ENCODE peak calls at places on chromosomes 5 and 9, in five cellular contexts. W, K, S, B and I are unnamed samples.

GRCh38 chr9:4196886-4197285 is 103.0 kb downstream of the GLIS3 start:
- DNase-seq in B (peak), W (no peak), S (no peak), K (no peak), I (no peak)

GRCh38 chr9:126611592-126612328 is 2.0 kb upstream of the LMX1B start:
- DNase-seq in K (peak), W (peak), B (no peak), S (peak), I (peak)

GRCh38 chr5:68187268-68188055 is 28.1 kb upstream of the PIK3R1 start:
- DNase-seq in B (peak), K (peak), S (peak), W (peak), I (peak)

GRCh38 chr5:119301947-119302346 is 53.9 kb upstream of the TNFAIP8 start:
- DNase-seq in W (no peak), K (peak), B (no peak), S (no peak), I (no peak)

GRCh38 chr5:175728316-175728715 is 70.4 kb downstream of the HRH2 start:
- DNase-seq in W (no peak), S (no peak), B (no peak), K (no peak), I (no peak)

GRCh38 chr5:453725-454481 is 10.9 kb downstream of the EXOC3 start:
- DNase-seq in S (no peak), W (peak), B (no peak), K (no peak), I (no peak)

GRCh38 chr9:15142903-15143534 is 164.0 kb downstream of the TTC39B start:
- DNase-seq in K (peak), W (peak), S (no peak), B (peak), I (peak)

GRCh38 chr5:100974082-100974481 is 71.0 kb upstream of the ST8SIA4 start:
- DNase-seq in B (no peak), S (no peak), W (no peak), K (no peak), I (no peak)

GRCh38 chr5:149731332-149731616 is 1.2 kb downstream of the PPARGC1B start:
- DNase-seq in W (no peak), K (no peak), S (no peak), B (no peak), I (no peak)

GRCh38 chr9:121545875-121546423 is 46.3 kb upstream of the GGTA1 start:
- DNase-seq in W (peak), B (peak), S (peak), K (peak), I (peak)

GRCh38 chr9:121551985-121552753 is 52.5 kb upstream of the GGTA1 start:
- DNase-seq in S (no peak), K (no peak), B (no peak), W (no peak), I (no peak)

GRCh38 chr9:121556082-121556481 is 56.4 kb upstream of the GGTA1 start:
- DNase-seq in S (no peak), W (no peak), B (no peak), K (no peak), I (no peak)

GRCh38 chr9:121550041-121550440 is 50.4 kb upstream of the GGTA1 start:
- DNase-seq in W (no peak), S (no peak), K (no peak), B (no peak), I (no peak)

DNA sequence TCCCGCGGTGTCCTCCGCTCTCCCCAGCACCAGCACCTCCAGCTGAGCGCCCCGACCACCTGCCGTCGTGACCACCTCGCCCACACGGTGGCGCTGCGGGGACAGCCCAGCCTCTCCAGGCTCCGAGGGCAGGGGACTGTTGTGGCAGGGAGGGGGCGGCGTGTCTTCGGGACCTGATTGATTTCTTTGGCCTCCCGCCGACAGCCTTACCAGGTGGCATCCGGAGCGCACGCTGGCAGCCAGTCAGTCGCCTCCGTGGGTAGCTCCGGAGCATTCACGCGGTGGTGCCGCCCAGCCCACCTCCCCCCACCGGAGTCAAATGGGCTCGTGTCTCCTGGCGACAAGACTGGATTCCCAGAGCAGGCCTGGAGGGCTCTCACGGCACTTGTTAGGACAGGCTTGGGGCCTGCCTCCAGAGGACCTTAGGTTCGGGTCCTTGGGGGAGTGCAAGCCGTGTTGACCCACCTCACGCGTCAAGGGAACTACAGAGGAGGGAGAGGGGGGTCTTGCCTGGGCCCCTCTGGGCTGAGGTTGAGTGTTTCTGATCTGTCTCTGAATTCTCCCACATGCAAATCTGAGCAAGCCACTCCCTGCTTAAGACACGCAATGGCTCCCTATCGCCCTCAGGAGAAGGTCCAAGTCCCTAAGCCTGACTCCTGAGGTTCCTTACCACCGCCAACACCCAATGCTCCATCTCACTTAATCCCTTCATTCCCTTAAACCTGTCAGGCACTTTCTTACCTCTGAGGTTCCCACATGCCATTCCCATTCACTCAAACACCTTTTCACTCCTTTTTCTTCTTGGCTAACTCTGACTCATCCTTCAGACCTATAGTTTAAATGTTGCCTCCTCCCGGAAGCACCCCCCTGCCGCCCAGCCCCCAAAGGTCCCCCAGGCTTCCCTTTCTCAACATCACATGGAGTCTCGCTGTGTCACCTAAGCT is 51.2 kb upstream of the GGTA1 start:
- DNase-seq in K (peak), W (peak), S (peak), B (peak), I (peak)
- H4K8ac ChIP-seq in K (no peak), W (no peak), S (peak), B (no peak), I (peak)

GRCh38 chr5:6712136-6712581 is 1.1 kb upstream of the TENT4A start:
- DNase-seq in W (peak), K (peak), S (no peak), B (peak), I (peak)
- H3K4ac ChIP-seq in W (no peak), K (peak), S (no peak), B (peak), I (peak)

GRCh38 chr5:131264453-131265200 is 774 bp downstream of the CDC42SE2 start:
- DNase-seq in S (peak), K (peak), B (no peak), W (peak), I (peak)
- H4K91ac ChIP-seq in S (peak), K (peak), B (peak), W (no peak), I (peak)

GRCh38 chr9:137236238-137236935 is 4.7 kb upstream of the TUBB4B start:
- DNase-seq in W (peak), B (peak), K (peak), S (peak), I (peak)
- H4K8ac ChIP-seq in W (no peak), B (no peak), K (no peak), S (peak), I (peak)

DNA sequence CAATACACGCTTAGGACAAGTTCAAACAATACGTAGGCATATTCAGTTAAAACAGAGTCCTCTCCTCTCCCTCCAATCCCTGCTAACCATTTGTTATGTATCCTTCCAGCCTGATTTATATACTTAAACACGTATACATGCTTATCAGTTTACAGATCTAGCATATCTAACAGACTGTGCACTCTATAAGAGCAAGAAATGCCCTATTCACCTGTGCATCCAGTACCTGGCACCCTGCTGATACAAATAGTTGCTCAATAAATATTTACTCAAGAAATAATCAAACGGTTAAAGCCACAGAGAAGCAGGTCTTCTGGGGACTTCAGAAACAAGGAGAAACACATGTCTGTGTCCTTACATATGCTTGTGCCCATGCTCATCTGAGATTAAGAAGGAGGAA is 55.9 kb downstream of the MLLT3 start:
- DNase-seq in B (no peak), S (no peak), K (no peak), W (no peak), I (no peak)
- H3K4ac ChIP-seq in B (no peak), S (no peak), K (no peak), W (no peak), I (no peak)

GRCh38 chr5:172901012-172901780 is 58.0 kb upstream of the RPL26L1 start:
- DNase-seq in K (peak), S (no peak), B (no peak), W (no peak), I (peak)
- H4K91ac ChIP-seq in K (peak), S (no peak), B (no peak), W (no peak), I (peak)

GRCh38 chr9:133428579-133429215 is 6.5 kb downstream of the ADAMTS13 start:
- DNase-seq in K (no peak), W (peak), S (no peak), B (peak), I (peak)

GRCh38 chr9:133429641-133430161 is 7.5 kb downstream of the ADAMTS13 start:
- DNase-seq in B (peak), K (peak), W (peak), S (no peak), I (peak)

GRCh38 chr9:133429216-133429613 is 7.0 kb downstream of the ADAMTS13 start:
- DNase-seq in K (no peak), W (peak), S (no peak), B (no peak), I (no peak)

GRCh38 chr9:133426011-133426410 is 3.8 kb downstream of the ADAMTS13 start:
- DNase-seq in K (no peak), B (no peak), W (no peak), S (no peak), I (no peak)

DNA sequence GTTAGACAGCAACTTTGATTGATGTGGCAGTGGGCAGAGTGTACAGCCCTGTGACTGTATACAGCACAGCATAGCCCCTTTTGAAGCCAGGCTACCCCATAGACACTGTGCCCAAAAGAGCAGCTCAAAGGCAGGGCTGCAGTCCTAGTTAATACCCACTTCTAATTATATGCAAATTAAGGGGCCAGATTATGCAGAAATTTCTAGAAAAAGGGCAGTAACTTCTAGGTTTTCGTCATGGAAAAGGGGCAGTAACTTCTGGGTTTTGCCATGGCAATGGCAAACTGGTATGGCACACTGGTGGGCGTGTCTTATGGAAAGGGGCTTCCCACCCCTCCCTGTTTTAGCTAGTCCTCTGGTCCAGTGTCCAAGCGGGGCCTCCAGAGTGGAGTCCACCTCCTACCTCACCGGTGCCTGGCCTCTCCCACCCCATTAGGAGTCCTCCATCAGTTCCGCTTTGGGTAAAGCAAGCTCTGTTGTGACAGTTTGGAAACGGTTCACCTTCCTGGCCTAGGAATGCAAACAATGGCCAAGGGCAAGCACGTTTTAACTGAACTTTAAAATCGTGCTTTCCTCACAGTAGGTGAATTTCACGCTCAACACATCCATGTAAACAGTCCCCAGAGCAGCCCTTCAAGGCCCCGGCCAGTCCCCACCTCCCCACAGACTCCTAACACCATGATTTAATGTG is 5.6 kb downstream of the ADAMTS13 start:
- DNase-seq in B (no peak), W (no peak), K (no peak), S (no peak), I (no peak)
- H4K8ac ChIP-seq in B (no peak), W (no peak), K (no peak), S (no peak), I (no peak)

DNA sequence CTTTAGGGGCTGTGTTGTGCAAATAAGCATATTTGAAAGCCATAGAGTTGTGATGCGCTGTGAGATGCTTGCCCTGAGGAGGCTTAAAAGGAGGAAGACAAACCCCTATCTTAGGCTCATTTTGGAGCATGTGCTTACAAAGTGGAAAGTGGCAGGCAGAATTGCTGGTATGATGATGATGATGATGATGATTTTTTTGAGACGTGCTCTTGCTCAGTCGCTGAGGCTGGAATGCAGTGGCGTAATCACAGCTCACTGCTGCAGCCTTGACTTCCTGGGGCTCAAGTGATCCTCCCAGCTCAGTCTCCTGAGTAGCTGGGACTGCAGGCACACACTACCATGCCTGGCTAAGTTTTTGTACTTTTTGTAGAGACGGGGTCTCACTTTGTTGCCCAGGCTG is 1.7 kb downstream of the CNOT8 start:
- DNase-seq in B (no peak), W (no peak), K (peak), S (no peak), I (peak)
- H3K4ac ChIP-seq in B (no peak), W (no peak), K (peak), S (no peak), I (no peak)

DNA sequence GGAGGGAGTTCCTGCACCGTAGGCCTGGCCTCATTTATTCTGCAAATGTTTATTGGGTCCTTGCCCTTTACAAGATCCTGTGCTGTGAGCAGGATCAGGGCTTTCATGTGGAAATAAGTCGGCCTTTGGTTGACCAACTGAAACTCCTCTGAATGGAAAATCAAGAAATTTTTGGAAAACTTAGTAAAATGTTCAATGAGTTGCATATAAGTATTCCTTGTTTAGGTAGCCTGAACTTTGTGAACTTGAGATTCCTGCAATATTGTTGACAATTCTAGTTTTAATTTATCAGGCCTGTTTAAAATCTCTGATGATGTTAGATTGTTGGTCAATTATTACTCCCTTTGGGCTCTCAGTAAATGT is 1.1 kb downstream of the MAML1 start:
- DNase-seq in S (no peak), W (no peak), K (no peak), B (peak), I (no peak)
- H4K91ac ChIP-seq in S (no peak), W (no peak), K (peak), B (no peak), I (no peak)